ENCODE peak calls at places on chromosomes 16 and 17, in seven cellular contexts. N, H, I, Q, Z, O and V are unnamed samples.
A peak's percentile ranks its signal among the peaks of the same experiment; 100 is the strongest.

GRCh38 chr17:17084941-17085340 is 42.7 kb downstream of the MPRIP start:
- DNase-seq in O (no peak), N (peak; percentile 3), I (no peak), H (no peak), Q (peak; percentile 50), Z (no peak), V (no peak)

GRCh38 chr17:6496116-6496481 is 51.8 kb downstream of the PIMREG start:
- DNase-seq in Z (no peak), Q (peak; percentile 37), N (no peak), H (no peak), I (peak; percentile 14), O (no peak), V (no peak)

GRCh38 chr16:49596119-49596518 is 222.5 kb downstream of the C16orf78 start:
- DNase-seq in Z (no peak), I (no peak), O (no peak), H (no peak), Q (no peak), N (no peak), V (no peak)

GRCh38 chr16:68751160-68751559 is 14.1 kb downstream of the CDH1 start:
- DNase-seq in O (no peak), I (no peak), Z (no peak), H (no peak), Q (no peak), N (no peak), V (no peak)

GRCh38 chr16:2147378-2147777 is 1.0 kb upstream of the RAB26 start:
- DNase-seq in Q (no peak), I (no peak), N (no peak), H (no peak), Z (no peak), O (no peak), V (no peak)

GRCh38 chr16:56281256-56281805 is 90.0 kb downstream of the GNAO1 start:
- DNase-seq in Q (no peak), Z (no peak), O (no peak), I (no peak), H (no peak), N (no peak), V (no peak)

GRCh38 chr17:3845361-3845753 is 689 bp downstream of the NCBP3 start:
- DNase-seq in Q (no peak), O (no peak), N (peak; percentile 24), Z (no peak), H (no peak), I (no peak), V (no peak)

GRCh38 chr17:13671771-13672170 is 70.0 kb upstream of the HS3ST3A1 start:
- DNase-seq in Q (no peak), I (no peak), O (no peak), Z (no peak), H (no peak), N (no peak), V (no peak)

GRCh38 chr17:81166033-81166472 is at the start of gene AATK:
- DNase-seq in Q (no peak), O (no peak), I (no peak), N (no peak), Z (no peak), H (no peak), V (no peak)

GRCh38 chr16:4734730-4735575 is 616 bp downstream of the DNAAF8 start:
- DNase-seq in I (peak; percentile 93), H (no peak), O (peak; percentile 40), Z (peak; percentile 82), N (peak; percentile 93), Q (peak; percentile 94), V (peak; percentile 96)

GRCh38 chr17:7798839-7799238 is 35.2 kb upstream of the KDM6B start:
- DNase-seq in H (no peak), Q (no peak), I (no peak), N (no peak), Z (no peak), O (no peak), V (no peak)

GRCh38 chr16:35140293-35140986 is 1681.0 kb downstream of the TP53TG3F start:
- DNase-seq in O (no peak), H (no peak), N (no peak), Q (no peak), Z (no peak), I (no peak), V (no peak)

GRCh38 chr16:11014159-11014558 is 69.8 kb downstream of the CLEC16A start:
- DNase-seq in I (no peak), O (no peak), Q (no peak), N (no peak), H (no peak), Z (no peak), V (no peak)

GRCh38 chr16:2008009-2008526 is 1.6 kb downstream of the ZNF598 start:
- DNase-seq in N (peak; percentile 68), H (no peak), O (no peak), I (no peak), Z (no peak), Q (no peak), V (no peak)

GRCh38 chr16:69563605-69564580 is 1.9 kb upstream of the NFAT5 start:
- DNase-seq in N (no peak), Q (no peak), I (no peak), H (peak; percentile 93), Z (no peak), O (no peak), V (no peak)

GRCh38 chr16:2086136-2086742 is 38.5 kb downstream of the TSC2 start:
- DNase-seq in H (no peak), Q (no peak), O (no peak), Z (peak; percentile 84), I (no peak), N (no peak), V (no peak)

GRCh38 chr16:53892155-53892554 is 188.2 kb downstream of the FTO start:
- DNase-seq in Q (no peak), I (peak; percentile 35), H (no peak), O (peak; percentile 22), Z (peak; percentile 55), N (peak; percentile 52), V (no peak)

GRCh38 chr17:50163846-50164696 is 1.7 kb upstream of the SGCA start:
- DNase-seq in I (no peak), O (no peak), Q (no peak), N (no peak), H (peak; percentile 56), Z (no peak), V (no peak)

GRCh38 chr17:10881959-10882358 is 44.1 kb upstream of the PIRT start:
- DNase-seq in N (no peak), H (no peak), Q (no peak), O (no peak), I (no peak), Z (no peak), V (no peak)

GRCh38 chr17:10875411-10875810 is 37.5 kb upstream of the PIRT start:
- DNase-seq in I (no peak), Q (no peak), O (no peak), H (no peak), N (no peak), Z (no peak), V (no peak)

GRCh38 chr17:10875984-10876555 is 38.2 kb upstream of the PIRT start:
- DNase-seq in N (peak; percentile 56), H (no peak), I (peak; percentile 26), Z (peak; percentile 19), O (peak; percentile 36), Q (no peak), V (no peak)

DNA sequence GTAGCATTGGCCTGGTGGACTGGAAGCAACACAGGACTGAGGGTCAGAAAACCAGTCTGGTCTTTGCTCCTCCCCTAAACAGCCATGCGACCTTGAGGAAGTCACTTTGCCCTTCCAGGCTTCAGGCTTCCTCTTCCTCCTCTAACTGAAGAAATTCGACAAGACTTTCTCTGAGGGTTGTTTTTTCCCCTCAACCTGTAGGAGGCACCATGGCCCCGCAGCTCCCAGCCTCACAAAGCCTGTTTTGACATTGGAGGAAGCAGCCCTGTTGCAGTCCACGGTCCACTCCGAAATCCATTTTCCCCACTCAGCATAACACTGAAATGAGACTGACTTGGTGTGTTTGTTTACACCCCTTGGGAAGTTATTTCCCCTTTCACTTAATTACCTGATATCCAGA is 41.2 kb upstream of the PIRT start:
- DNase-seq in Q (no peak), I (no peak), N (peak; percentile 59), Z (peak; percentile 37), O (no peak), H (no peak), V (no peak)
- TF ChIP-seq CTCF in Q (no peak), I (no peak), N (peak; percentile 54), Z (no peak), O (peak; percentile 27), H (peak; percentile 4), V (no peak)

GRCh38 chr17:66791337-66791736 is 43.6 kb upstream of the CACNG5 start:
- DNase-seq in H (no peak), I (peak; percentile 24), N (no peak), Q (no peak), Z (no peak), O (no peak), V (no peak)

GRCh38 chr17:66790476-66791061 is 44.3 kb upstream of the CACNG5 start:
- DNase-seq in Z (no peak), H (no peak), Q (no peak), O (no peak), I (no peak), N (no peak), V (no peak)

GRCh38 chr17:66793810-66794209 is 41.1 kb upstream of the CACNG5 start:
- DNase-seq in Z (no peak), H (no peak), N (no peak), I (no peak), Q (no peak), O (no peak), V (no peak)

GRCh38 chr17:66799839-66800537 is 34.9 kb upstream of the CACNG5 start:
- DNase-seq in O (no peak), H (no peak), I (no peak), Q (peak; percentile 54), N (peak; percentile 13), Z (no peak), V (no peak)

GRCh38 chr17:66795486-66795885 is 39.4 kb upstream of the CACNG5 start:
- DNase-seq in N (no peak), Z (no peak), O (no peak), H (no peak), Q (no peak), I (no peak), V (no peak)
- TF ChIP-seq POLR2AphosphoS5 in N (no peak), Z (no peak), O (no peak), H (no peak), Q (no peak), I (no peak), V (no peak)

GRCh38 chr16:85537795-85538401 is 75.2 kb upstream of the GSE1 start:
- DNase-seq in N (no peak), O (no peak), I (no peak), Q (no peak), H (no peak), Z (no peak), V (no peak)
- TF ChIP-seq POLR2A in N (no peak), O (no peak), I (no peak), Q (no peak), H (no peak), Z (no peak), V (no peak)

GRCh38 chr16:28554634-28555423 is 1.1 kb downstream of the SGF29 start:
- DNase-seq in Q (no peak), Z (no peak), H (no peak), N (no peak), I (no peak), O (no peak), V (no peak)

GRCh38 chr16:28555593-28555992 is 1.9 kb downstream of the SGF29 start:
- DNase-seq in N (no peak), O (no peak), H (no peak), Z (no peak), Q (no peak), I (no peak), V (no peak)

GRCh38 chr16:28556914-28557320 is 3.2 kb downstream of the SGF29 start:
- DNase-seq in O (no peak), I (no peak), Z (no peak), H (no peak), N (no peak), Q (no peak), V (no peak)

GRCh38 chr16:28549301-28549899 is 4.3 kb upstream of the SGF29 start:
- DNase-seq in N (no peak), I (no peak), O (peak; percentile 33), Z (no peak), Q (no peak), H (no peak), V (no peak)

GRCh38 chr16:28553776-28554633 is at the start of gene SGF29:
- DNase-seq in H (peak; percentile 82), Q (peak; percentile 98), N (peak; percentile 95), Z (peak; percentile 89), O (peak; percentile 86), I (peak; percentile 92), V (peak; percentile 98)
- TF ChIP-seq CTCF in H (peak; percentile 42), Q (no peak), N (no peak), Z (peak; percentile 21), O (peak; percentile 1), I (peak; percentile 46), V (peak; percentile 43)